ENCODE peak calls at places on chromosomes 13 and 19, in nine cellular contexts. W is transverse colon; Q is kidney; T is PC-3; L is upper lobe of left lung; J is right lobe of liver; D is fibroblast of lung; Y is esophagus squamous epithelium; C is naive thymus-derived CD4-positive, alpha-beta T cell. E is an unnamed sample.

GRCh38 chr19:13764821-13765394 is 586 bp downstream of the MRI1 start:
- DNase-seq in L (peak; percentile 91), C (peak; percentile 20), J (no peak), D (no peak), Q (peak; percentile 83), W (peak; percentile 42), T (peak; percentile 23), Y (no peak), E (no peak)

GRCh38 chr19:18541258-18541991 is 1.9 kb downstream of the FKBP8 start:
- DNase-seq in T (no peak), C (no peak), L (peak; percentile 76), W (no peak), D (no peak), J (no peak), Y (no peak), Q (no peak), E (no peak)

GRCh38 chr19:34962281-34962944 is 1.6 kb downstream of the ZNF792 start:
- DNase-seq in W (no peak), L (no peak), J (no peak), Y (no peak), Q (no peak), C (no peak), T (peak; percentile 70), D (no peak), E (no peak)

GRCh38 chr19:35264281-35265125 is 4.3 kb upstream of the USF2 start:
- DNase-seq in D (no peak), L (no peak), Y (no peak), J (peak; percentile 41), C (no peak), Q (peak; percentile 46), T (no peak), W (peak; percentile 6), E (no peak)

GRCh38 chr13:59865398-59865797 is 298.3 kb downstream of the DIAPH3 start:
- DNase-seq in J (no peak), T (peak; percentile 61), Y (no peak), Q (no peak), W (no peak), D (no peak), L (no peak), C (no peak), E (no peak)

GRCh38 chr13:110298566-110299321 is 8.2 kb downstream of the COL4A1 start:
- DNase-seq in J (no peak), Y (no peak), C (no peak), T (no peak), D (peak; percentile 38), L (peak; percentile 58), W (no peak), Q (peak; percentile 87), E (no peak)

GRCh38 chr13:21616880-21617279 is 12.9 kb upstream of the MICU2 start:
- DNase-seq in C (no peak), D (no peak), W (peak; percentile 30), J (no peak), T (peak; percentile 2), Y (no peak), L (no peak), Q (no peak), E (no peak)

GRCh38 chr13:31172001-31172400 is 10.3 kb upstream of the HSPH1 start:
- DNase-seq in D (peak; percentile 40), C (no peak), T (peak; percentile 65), L (no peak), J (no peak), Y (no peak), W (no peak), Q (no peak), E (no peak)

GRCh38 chr13:74886496-74886895 is 595.5 kb downstream of the TBC1D4 start:
- DNase-seq in W (no peak), C (no peak), T (peak; percentile 80), D (peak; percentile 71), L (no peak), J (no peak), Q (no peak), Y (no peak), E (no peak)

DNA sequence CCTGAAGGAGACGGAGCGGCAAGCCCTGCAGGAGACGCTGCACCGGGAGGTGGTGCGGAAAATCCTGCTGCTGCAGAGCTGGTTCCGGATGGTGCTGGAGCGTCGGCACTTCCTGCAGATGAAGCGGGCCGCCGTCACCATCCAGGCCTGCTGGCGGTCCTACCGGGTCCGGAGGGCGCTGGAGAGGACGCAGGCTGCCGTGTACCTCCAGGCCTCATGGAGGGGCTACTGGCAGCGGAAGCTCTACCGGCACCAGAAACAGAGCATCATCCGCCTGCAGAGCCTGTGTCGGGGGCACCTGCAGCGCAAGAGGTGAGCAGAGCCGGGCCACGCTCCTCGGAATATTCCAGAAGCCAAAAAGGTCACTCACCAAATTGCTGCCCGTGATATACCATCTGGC is 22.4 kb upstream of the USE1 start:
- DNase-seq in Y (no peak), T (no peak), W (no peak), J (no peak), Q (peak; percentile 65), C (no peak), D (no peak), L (no peak), E (no peak)
- H3K36me3 ChIP-seq in Y (peaks cover 98% of the 10 kb centered on the region), T (peaks cover 16% of the 10 kb centered on the region), W (peaks cover 82% of the 10 kb centered on the region), J (peaks cover 21% of the 10 kb centered on the region), Q (peaks cover 27% of the 10 kb centered on the region), C (peaks cover 91% of the 10 kb centered on the region), D (peaks cover 40% of the 10 kb centered on the region), L (peaks cover 47% of the 10 kb centered on the region), E (peaks cover 59% of the 10 kb centered on the region)

GRCh38 chr13:48120246-48120645 is 25.3 kb upstream of the MED4 start:
- DNase-seq in W (no peak), L (no peak), Q (no peak), J (no peak), Y (no peak), C (no peak), T (no peak), D (no peak), E (no peak)

GRCh38 chr13:48126944-48127814 is 32.3 kb upstream of the MED4 start:
- DNase-seq in Y (no peak), L (no peak), D (peak; percentile 83), W (peak; percentile 19), T (peak; percentile 66), C (peak; percentile 20), J (peak; percentile 55), Q (no peak), E (peak; percentile 39)

GRCh38 chr13:48123827-48124226 is 28.9 kb upstream of the MED4 start:
- DNase-seq in Y (no peak), T (no peak), Q (no peak), W (peak; percentile 10), J (no peak), L (no peak), D (no peak), C (no peak), E (no peak)

GRCh38 chr13:48121733-48122132 is 26.8 kb upstream of the MED4 start:
- DNase-seq in D (no peak), L (no peak), J (no peak), Q (no peak), W (no peak), T (no peak), C (no peak), Y (no peak), E (no peak)

GRCh38 chr13:48125794-48126228 is 30.9 kb upstream of the MED4 start:
- DNase-seq in D (peak; percentile 55), C (no peak), T (no peak), W (no peak), L (no peak), Y (no peak), Q (no peak), J (no peak), E (no peak)
- H3K4me3 ChIP-seq in D (no peak overlapping the region), C (no peak overlapping the region), T (no peak overlapping the region), W (no peak overlapping the region), L (no peak overlapping the region), Y (no peak overlapping the region), Q (peak overlapping the region; percentile 55), J (no peak overlapping the region), E (no peak overlapping the region)

GRCh38 chr19:12015015-12015752 is 20.3 kb downstream of the ZNF433 start:
- DNase-seq in Y (no peak), Q (no peak), T (no peak), C (no peak), J (no peak), D (peak; percentile 14), L (no peak), W (no peak), E (no peak)

GRCh38 chr19:12015753-12016116 is 19.7 kb downstream of the ZNF433 start:
- DNase-seq in W (no peak), J (no peak), Q (no peak), Y (no peak), L (no peak), D (no peak), T (no peak), C (no peak), E (no peak)
- H3K36me3 ChIP-seq in W (peaks cover 58% of the 10 kb centered on the region), J (no peaks in the 10 kb centered on the region), Q (peaks cover 47% of the 10 kb centered on the region), Y (peaks cover 74% of the 10 kb centered on the region), L (peaks cover 25% of the 10 kb centered on the region), D (peaks cover 1% of the 10 kb centered on the region), T (peaks cover 83% of the 10 kb centered on the region), C (peaks cover 43% of the 10 kb centered on the region), E (peaks cover 77% of the 10 kb centered on the region)

DNA sequence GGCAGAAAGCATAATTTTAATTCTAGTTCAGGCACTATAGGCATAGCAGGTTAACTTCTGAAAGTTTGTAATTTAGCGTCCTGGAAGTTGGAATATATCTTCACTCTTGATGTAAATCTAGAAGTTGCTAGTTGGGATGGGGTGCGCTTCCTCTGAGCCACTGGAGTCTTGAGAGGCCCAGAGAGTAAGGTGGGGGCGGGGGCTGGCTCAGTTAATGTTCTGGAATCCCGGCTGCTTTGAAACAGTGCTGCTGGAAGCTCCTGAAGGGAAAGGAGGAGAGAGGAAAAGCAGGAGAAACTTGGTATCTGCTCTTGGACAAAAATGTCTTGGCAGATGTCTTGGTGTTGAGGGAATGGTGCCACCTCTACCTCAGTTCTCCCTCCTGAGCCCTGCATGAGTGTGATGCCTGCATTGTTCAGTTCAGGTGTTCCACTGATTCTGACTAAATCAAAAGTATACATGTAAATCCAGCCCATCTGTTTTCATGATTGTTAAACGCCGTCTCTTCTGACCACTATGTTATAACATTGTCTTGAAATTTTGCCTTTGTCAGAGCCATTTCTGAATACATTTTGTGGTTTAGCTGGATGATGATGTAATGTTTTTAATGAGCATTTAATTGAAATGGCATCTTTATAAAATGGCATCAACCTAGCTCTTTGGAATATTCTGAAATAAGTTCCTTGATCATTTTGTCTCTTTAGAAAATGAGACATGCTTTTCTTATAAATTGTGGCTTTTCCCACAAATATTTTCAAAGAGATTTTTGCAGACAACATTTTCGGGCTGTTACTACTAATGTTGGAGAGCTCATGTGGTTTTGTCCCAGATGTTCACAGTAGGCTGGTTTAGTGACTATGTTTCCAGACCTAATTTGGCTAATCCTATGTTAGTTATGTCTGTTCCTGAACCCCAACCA is 202.7 kb downstream of the SHISA2 start:
- DNase-seq in T (no peak), Q (no peak), Y (no peak), C (no peak), L (no peak), D (no peak), W (no peak), J (no peak), E (no peak)
- H3K4me3 ChIP-seq in T (no peak overlapping the region), Q (no peak overlapping the region), Y (no peak overlapping the region), C (no peak overlapping the region), L (no peak overlapping the region), D (no peak overlapping the region), W (no peak overlapping the region), J (no peak overlapping the region), E (no peak overlapping the region)

DNA sequence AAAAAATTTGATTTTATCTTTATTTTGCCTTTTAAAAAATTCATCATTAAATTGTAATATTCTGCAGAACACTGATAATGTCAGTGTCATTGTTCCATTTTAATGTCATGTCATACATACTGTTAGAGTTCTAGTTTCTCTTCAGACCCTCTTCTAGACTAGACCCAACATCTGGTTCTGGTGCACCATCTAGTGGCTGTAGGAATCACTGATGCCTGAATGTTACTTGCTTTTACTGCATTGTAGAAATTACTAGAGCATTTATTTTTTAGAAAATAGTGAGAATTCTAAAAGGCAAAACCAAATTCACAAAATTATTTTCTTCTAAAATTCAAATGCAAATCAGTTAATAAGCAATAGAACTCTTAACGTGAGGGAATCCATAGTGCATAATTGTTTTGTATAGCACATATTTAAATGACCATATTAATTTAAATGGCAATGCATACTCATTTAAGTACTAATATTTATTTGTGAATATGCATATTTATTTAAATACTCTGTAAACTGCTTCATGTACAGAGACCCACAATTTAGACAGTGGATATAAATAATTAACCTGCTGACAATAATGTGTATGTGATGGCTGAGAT is 425.7 kb downstream of the KLF12 start:
- DNase-seq in J (no peak), W (peak; percentile 59), Q (no peak), T (peak; percentile 77), L (no peak), D (peak; percentile 80), Y (no peak), C (no peak), E (peak; percentile 24)
- H3K36me3 ChIP-seq in J (no peaks in the 10 kb centered on the region), W (no peaks in the 10 kb centered on the region), Q (peaks cover 6% of the 10 kb centered on the region), T (peaks cover 5% of the 10 kb centered on the region), L (no peaks in the 10 kb centered on the region), D (peaks cover 2% of the 10 kb centered on the region), Y (no peaks in the 10 kb centered on the region), C (peaks cover 38% of the 10 kb centered on the region), E (no peaks in the 10 kb centered on the region)